ENCODE peak calls at places on chromosomes 6 and 20, in six cellular contexts. One of them, this sample, is unnamed.

GRCh38 chr6:46655803-46656202 is 3.0 kb downstream of the SLC25A27 start:
- DNase-seq in HFFc6: no peak
- DNase-seq in brain microvascular endothelial cell: no peak
- DNase-seq in CD4-positive, alpha-beta T cell: no peak
- DNase-seq in A549: peak; percentile 5
- DNase-seq in omental fat pad: no peak
- DNase-seq in this sample: no peak

GRCh38 chr6:142444388-142444787 is 142.6 kb downstream of the ADGRG6 start:
- DNase-seq in HFFc6: no peak
- DNase-seq in brain microvascular endothelial cell: no peak
- DNase-seq in CD4-positive, alpha-beta T cell: no peak
- DNase-seq in A549: no peak
- DNase-seq in omental fat pad: no peak
- DNase-seq in this sample: no peak

GRCh38 chr20:38604873-38605303 is 3.3 kb downstream of the ARHGAP40 start:
- DNase-seq in HFFc6: peak; percentile 67
- DNase-seq in brain microvascular endothelial cell: peak; percentile 32
- DNase-seq in CD4-positive, alpha-beta T cell: no peak
- DNase-seq in A549: peak; percentile 92
- DNase-seq in omental fat pad: no peak
- DNase-seq in this sample: no peak

GRCh38 chr6:41638801-41639555 is 710 bp downstream of the MDFI start:
- DNase-seq in HFFc6: no peak
- DNase-seq in brain microvascular endothelial cell: peak; percentile 41
- DNase-seq in CD4-positive, alpha-beta T cell: no peak
- DNase-seq in A549: no peak
- DNase-seq in omental fat pad: no peak
- DNase-seq in this sample: no peak

GRCh38 chr6:132344811-132345210 is 56.5 kb downstream of the MOXD1 start:
- DNase-seq in HFFc6: no peak
- DNase-seq in brain microvascular endothelial cell: no peak
- DNase-seq in CD4-positive, alpha-beta T cell: no peak
- DNase-seq in A549: no peak
- DNase-seq in omental fat pad: no peak
- DNase-seq in this sample: no peak

GRCh38 chr6:143160008-143160407 is 99.3 kb downstream of the AIG1 start:
- DNase-seq in HFFc6: no peak
- DNase-seq in brain microvascular endothelial cell: no peak
- DNase-seq in CD4-positive, alpha-beta T cell: no peak
- DNase-seq in A549: no peak
- DNase-seq in omental fat pad: no peak
- DNase-seq in this sample: no peak

GRCh38 chr6:142374965-142375733 is 73.3 kb downstream of the ADGRG6 start:
- DNase-seq in HFFc6: peak; percentile 83
- DNase-seq in brain microvascular endothelial cell: peak; percentile 83
- DNase-seq in CD4-positive, alpha-beta T cell: no peak
- DNase-seq in A549: peak; percentile 56
- DNase-seq in omental fat pad: no peak
- DNase-seq in this sample: no peak

GRCh38 chr6:21098744-21099143 is 494.8 kb upstream of the SOX4 start:
- DNase-seq in HFFc6: no peak
- DNase-seq in brain microvascular endothelial cell: no peak
- DNase-seq in CD4-positive, alpha-beta T cell: no peak
- DNase-seq in A549: no peak
- DNase-seq in omental fat pad: no peak
- DNase-seq in this sample: no peak

GRCh38 chr20:50704971-50705370 is 13.6 kb upstream of the RIPOR3 start:
- DNase-seq in HFFc6: peak; percentile 29
- DNase-seq in brain microvascular endothelial cell: no peak
- DNase-seq in CD4-positive, alpha-beta T cell: no peak
- DNase-seq in A549: no peak
- DNase-seq in omental fat pad: no peak
- DNase-seq in this sample: no peak

GRCh38 chr6:43680583-43681120 is 6.9 kb downstream of the MRPS18A start:
- DNase-seq in HFFc6: no peak
- DNase-seq in brain microvascular endothelial cell: no peak
- DNase-seq in CD4-positive, alpha-beta T cell: no peak
- DNase-seq in A549: no peak
- DNase-seq in omental fat pad: no peak
- DNase-seq in this sample: no peak

GRCh38 chr6:68069921-68070709 is 565.0 kb upstream of the ADGRB3 start:
- DNase-seq in HFFc6: no peak
- DNase-seq in brain microvascular endothelial cell: no peak
- DNase-seq in CD4-positive, alpha-beta T cell: no peak
- DNase-seq in A549: no peak
- DNase-seq in omental fat pad: no peak
- DNase-seq in this sample: no peak

GRCh38 chr6:4902363-4902762 is 101.5 kb downstream of the RPP40 start:
- DNase-seq in HFFc6: no peak
- DNase-seq in brain microvascular endothelial cell: no peak
- DNase-seq in CD4-positive, alpha-beta T cell: no peak
- DNase-seq in A549: no peak
- DNase-seq in omental fat pad: no peak
- DNase-seq in this sample: no peak

GRCh38 chr6:127518212-127518709 is 874 bp downstream of the MTCL3 start:
- DNase-seq in HFFc6: no peak
- DNase-seq in brain microvascular endothelial cell: no peak
- DNase-seq in CD4-positive, alpha-beta T cell: no peak
- DNase-seq in A549: peak; percentile 22
- DNase-seq in omental fat pad: no peak
- DNase-seq in this sample: no peak

GRCh38 chr20:63188641-63189321 is 27.1 kb downstream of the YTHDF1 start:
- DNase-seq in HFFc6: no peak
- DNase-seq in brain microvascular endothelial cell: no peak
- DNase-seq in CD4-positive, alpha-beta T cell: no peak
- DNase-seq in A549: no peak
- DNase-seq in omental fat pad: no peak
- DNase-seq in this sample: no peak

GRCh38 chr20:7924692-7925091 is 15.6 kb downstream of the HAO1 start:
- DNase-seq in HFFc6: peak; percentile 93
- DNase-seq in brain microvascular endothelial cell: peak; percentile 92
- DNase-seq in CD4-positive, alpha-beta T cell: no peak
- DNase-seq in A549: no peak
- DNase-seq in omental fat pad: no peak
- DNase-seq in this sample: no peak

GRCh38 chr6:105402090-105402980 is 547 bp downstream of the PREP start:
- DNase-seq in HFFc6: peak; percentile 28
- DNase-seq in brain microvascular endothelial cell: peak; percentile 31
- DNase-seq in CD4-positive, alpha-beta T cell: peak; percentile 5
- DNase-seq in A549: peak; percentile 36
- DNase-seq in omental fat pad: no peak
- DNase-seq in this sample: no peak

GRCh38 chr20:34362502-34363061 is 491 bp upstream of the ITCH start:
- DNase-seq in HFFc6: no peak
- DNase-seq in brain microvascular endothelial cell: no peak
- DNase-seq in CD4-positive, alpha-beta T cell: no peak
- DNase-seq in A549: no peak
- DNase-seq in omental fat pad: no peak
- DNase-seq in this sample: no peak

GRCh38 chr6:113495521-113495920 is 361.6 kb upstream of the MARCKS start:
- DNase-seq in HFFc6: peak; percentile 75
- DNase-seq in brain microvascular endothelial cell: peak; percentile 90
- DNase-seq in CD4-positive, alpha-beta T cell: no peak
- DNase-seq in A549: no peak
- DNase-seq in omental fat pad: no peak
- DNase-seq in this sample: no peak

GRCh38 chr6:37548067-37548674 is 48.5 kb upstream of the CCDC167 start:
- DNase-seq in HFFc6: no peak
- DNase-seq in brain microvascular endothelial cell: no peak
- DNase-seq in CD4-positive, alpha-beta T cell: no peak
- DNase-seq in A549: no peak
- DNase-seq in omental fat pad: no peak
- DNase-seq in this sample: no peak

GRCh38 chr20:10547276-10548114 is 112.4 kb downstream of the SLX4IP start:
- DNase-seq in HFFc6: peak; percentile 10
- DNase-seq in brain microvascular endothelial cell: no peak
- DNase-seq in CD4-positive, alpha-beta T cell: no peak
- DNase-seq in A549: no peak
- DNase-seq in omental fat pad: no peak
- DNase-seq in this sample: no peak

GRCh38 chr20:50528804-50529351 is 18.7 kb downstream of the PTPN1 start:
- DNase-seq in HFFc6: no peak
- DNase-seq in brain microvascular endothelial cell: no peak
- DNase-seq in CD4-positive, alpha-beta T cell: no peak
- DNase-seq in A549: no peak
- DNase-seq in omental fat pad: no peak
- DNase-seq in this sample: no peak

GRCh38 chr6:17045581-17046322 is 56.1 kb upstream of the STMND1 start:
- DNase-seq in HFFc6: peak; percentile 79
- DNase-seq in brain microvascular endothelial cell: peak; percentile 31
- DNase-seq in CD4-positive, alpha-beta T cell: no peak
- DNase-seq in A549: no peak
- DNase-seq in omental fat pad: no peak
- DNase-seq in this sample: no peak

GRCh38 chr20:18259730-18260129 is 28.6 kb upstream of the ZNF133 start:
- DNase-seq in HFFc6: no peak
- DNase-seq in brain microvascular endothelial cell: no peak
- DNase-seq in CD4-positive, alpha-beta T cell: no peak
- DNase-seq in A549: no peak
- DNase-seq in omental fat pad: no peak
- DNase-seq in this sample: no peak

GRCh38 chr6:74519172-74519571 is 686.7 kb downstream of the COL12A1 start:
- DNase-seq in HFFc6: peak; percentile 36
- DNase-seq in brain microvascular endothelial cell: peak; percentile 29
- DNase-seq in CD4-positive, alpha-beta T cell: no peak
- DNase-seq in A549: peak; percentile 4
- DNase-seq in omental fat pad: no peak
- DNase-seq in this sample: no peak

GRCh38 chr6:100488231-100488630 is 23.5 kb upstream of the SIM1 start:
- DNase-seq in HFFc6: no peak
- DNase-seq in brain microvascular endothelial cell: no peak
- DNase-seq in CD4-positive, alpha-beta T cell: no peak
- DNase-seq in A549: no peak
- DNase-seq in omental fat pad: no peak
- DNase-seq in this sample: no peak

GRCh38 chr20:55174635-55175034 is 699.2 kb downstream of the DOK5 start:
- DNase-seq in HFFc6: no peak
- DNase-seq in brain microvascular endothelial cell: no peak
- DNase-seq in CD4-positive, alpha-beta T cell: no peak
- DNase-seq in A549: no peak
- DNase-seq in omental fat pad: no peak
- DNase-seq in this sample: no peak

GRCh38 chr6:17220511-17220910 is 60.6 kb upstream of the RBM24 start:
- DNase-seq in HFFc6: no peak
- DNase-seq in brain microvascular endothelial cell: no peak
- DNase-seq in CD4-positive, alpha-beta T cell: no peak
- DNase-seq in A549: no peak
- DNase-seq in omental fat pad: no peak
- DNase-seq in this sample: no peak

GRCh38 chr6:106510090-106510970 is 119.0 kb downstream of the RTN4IP1 start:
- DNase-seq in HFFc6: no peak
- DNase-seq in brain microvascular endothelial cell: no peak
- DNase-seq in CD4-positive, alpha-beta T cell: peak; percentile 53
- DNase-seq in A549: peak; percentile 52
- DNase-seq in omental fat pad: no peak
- DNase-seq in this sample: peak; percentile 35
- TF ChIP-seq CTCF in HFFc6: peak; percentile 42
- TF ChIP-seq CTCF in brain microvascular endothelial cell: peak; percentile 45
- TF ChIP-seq CTCF in CD4-positive, alpha-beta T cell: no peak
- TF ChIP-seq CTCF in A549: no peak
- TF ChIP-seq CTCF in omental fat pad: no peak
- TF ChIP-seq CTCF in this sample: no peak

GRCh38 chr6:165835410-165835851 is 172.4 kb upstream of the PDE10A start:
- DNase-seq in HFFc6: no peak
- DNase-seq in brain microvascular endothelial cell: no peak
- DNase-seq in CD4-positive, alpha-beta T cell: no peak
- DNase-seq in A549: no peak
- DNase-seq in omental fat pad: no peak
- DNase-seq in this sample: no peak
- TF ChIP-seq CTCF in HFFc6: no peak
- TF ChIP-seq CTCF in brain microvascular endothelial cell: no peak
- TF ChIP-seq CTCF in CD4-positive, alpha-beta T cell: no peak
- TF ChIP-seq CTCF in A549: no peak
- TF ChIP-seq CTCF in omental fat pad: no peak
- TF ChIP-seq CTCF in this sample: no peak

GRCh38 chr6:24402697-24403500 is at the start of gene MRS2:
- DNase-seq in HFFc6: peak; percentile 63
- DNase-seq in brain microvascular endothelial cell: peak; percentile 60
- DNase-seq in CD4-positive, alpha-beta T cell: peak; percentile 66
- DNase-seq in A549: peak; percentile 63
- DNase-seq in omental fat pad: peak; percentile 31
- DNase-seq in this sample: peak; percentile 76
- TF ChIP-seq CTCF in HFFc6: no peak
- TF ChIP-seq CTCF in brain microvascular endothelial cell: no peak
- TF ChIP-seq CTCF in CD4-positive, alpha-beta T cell: no peak
- TF ChIP-seq CTCF in A549: no peak
- TF ChIP-seq CTCF in omental fat pad: no peak
- TF ChIP-seq CTCF in this sample: no peak

GRCh38 chr6:5994234-5994998 is 12.3 kb downstream of the NRN1 start:
- DNase-seq in HFFc6: no peak
- DNase-seq in brain microvascular endothelial cell: no peak
- DNase-seq in CD4-positive, alpha-beta T cell: no peak
- DNase-seq in A549: no peak
- DNase-seq in omental fat pad: no peak
- DNase-seq in this sample: no peak
- TF ChIP-seq CTCF in HFFc6: no peak
- TF ChIP-seq CTCF in brain microvascular endothelial cell: no peak
- TF ChIP-seq CTCF in CD4-positive, alpha-beta T cell: no peak
- TF ChIP-seq CTCF in A549: no peak
- TF ChIP-seq CTCF in omental fat pad: no peak
- TF ChIP-seq CTCF in this sample: no peak

DNA sequence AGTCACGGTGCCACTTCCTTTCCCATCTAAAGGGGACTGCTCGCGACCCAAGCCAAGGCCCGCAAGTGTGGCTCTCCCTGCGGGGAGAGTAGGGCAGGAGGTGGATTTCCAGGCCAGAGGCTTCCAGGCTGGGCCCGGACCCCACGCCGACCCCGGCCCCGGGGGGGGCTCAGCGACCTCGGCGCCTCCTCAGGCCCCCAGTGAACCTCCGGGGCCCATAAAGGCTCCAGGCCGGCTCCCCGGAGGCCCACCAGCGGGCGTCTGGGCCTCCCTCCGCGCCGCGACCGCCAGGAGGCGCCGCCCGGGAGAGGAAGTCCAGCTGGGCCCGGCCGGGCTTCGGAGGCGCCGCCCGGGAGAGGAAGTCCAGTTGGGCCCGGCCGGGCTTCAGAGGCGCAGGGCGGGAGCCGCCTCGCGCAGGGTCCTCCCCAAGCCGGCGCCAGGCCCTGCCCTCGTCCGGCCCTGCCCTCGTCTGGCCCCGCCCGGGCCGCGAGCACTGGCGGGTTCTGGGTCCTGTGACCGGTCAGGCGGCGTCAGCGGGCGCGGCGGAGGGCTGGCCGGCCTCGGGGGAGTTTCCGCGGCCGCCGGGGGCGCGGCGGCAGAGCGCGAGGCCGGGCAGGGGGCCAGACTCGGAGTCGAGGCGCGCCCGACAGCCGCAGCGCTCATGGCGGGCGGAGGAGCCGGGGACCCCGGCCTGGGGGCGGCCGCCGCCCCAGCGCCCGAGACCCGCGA is at the start of gene RAB32:
- DNase-seq in HFFc6: peak; percentile 94
- DNase-seq in brain microvascular endothelial cell: peak; percentile 80
- DNase-seq in CD4-positive, alpha-beta T cell: no peak
- DNase-seq in A549: peak; percentile 50
- DNase-seq in omental fat pad: peak; percentile 64
- DNase-seq in this sample: no peak
- TF ChIP-seq CTCF in HFFc6: peak; percentile 92
- TF ChIP-seq CTCF in brain microvascular endothelial cell: peak; percentile 51
- TF ChIP-seq CTCF in CD4-positive, alpha-beta T cell: no peak
- TF ChIP-seq CTCF in A549: peak; percentile 67
- TF ChIP-seq CTCF in omental fat pad: peak; percentile 36
- TF ChIP-seq CTCF in this sample: no peak